ENCODE peak calls at places on chromosomes 7 and 10, in four cellular contexts. A, E, R and P are unnamed samples.
A peak's percentile ranks its signal among the peaks of the same experiment; 100 is the strongest.

GRCh38 chr7:144459635-144460034 is 56.1 kb upstream of the NOBOX start:
- DNase-seq in A (no peak), E (no peak), R (no peak), P (no peak)

GRCh38 chr10:89853796-89854195 is 152.4 kb downstream of the KIF20B start:
- DNase-seq in A (no peak), E (no peak), R (no peak), P (no peak)

GRCh38 chr10:13961096-13961495 is 369.6 kb downstream of the FRMD4A start:
- DNase-seq in A (no peak), E (no peak), R (no peak), P (no peak)

GRCh38 chr10:101029520-101030309 is 1.2 kb downstream of the PDZD7 start:
- DNase-seq in A (peak; percentile 34), E (no peak), R (no peak), P (peak; percentile 54)

GRCh38 chr7:2487586-2488271 is 11.5 kb upstream of the GRIFIN start:
- DNase-seq in A (no peak), E (no peak), R (peak; percentile 69), P (peak; percentile 50)

GRCh38 chr10:128859738-128860386 is 607.2 kb upstream of the MGMT start:
- DNase-seq in A (peak; percentile 32), E (no peak), R (no peak), P (no peak)

GRCh38 chr10:59372543-59372942 is 10.2 kb upstream of the FAM13C start:
- DNase-seq in A (no peak), E (no peak), R (no peak), P (no peak)

GRCh38 chr7:44322631-44323363 is 2.6 kb downstream of the CAMK2B start:
- DNase-seq in A (no peak), E (no peak), R (no peak), P (no peak)

GRCh38 chr10:70982443-70982842 is 94.1 kb upstream of the PCBD1 start:
- DNase-seq in A (no peak), E (no peak), R (no peak), P (no peak)

GRCh38 chr7:133530682-133531081 is 277.8 kb downstream of the EXOC4 start:
- DNase-seq in A (no peak), E (no peak), R (no peak), P (no peak)

GRCh38 chr10:126749030-126749655 is 78.7 kb upstream of the C10orf90 start:
- DNase-seq in A (peak; percentile 84), E (peak; percentile 18), R (no peak), P (peak; percentile 11)

GRCh38 chr10:131433566-131433965 is 122.0 kb upstream of the TCERG1L start:
- DNase-seq in A (no peak), E (no peak), R (no peak), P (no peak)

GRCh38 chr7:117666689-117667088 is 186.9 kb downstream of the CFTR start:
- DNase-seq in A (no peak), E (no peak), R (no peak), P (no peak)

GRCh38 chr7:36153571-36154097 is 580 bp downstream of the EEPD1 start:
- DNase-seq in A (no peak), E (no peak), R (peak; percentile 80), P (peak; percentile 46)

GRCh38 chr7:75702515-75702914 is 36.2 kb downstream of the HIP1 start:
- DNase-seq in A (no peak), E (no peak), R (peak; percentile 11), P (no peak)

GRCh38 chr7:51324206-51324884 is 7.7 kb upstream of the COBL start:
- DNase-seq in A (no peak), E (no peak), R (no peak), P (no peak)

GRCh38 chr10:74799840-74800239 is 26.6 kb upstream of the KAT6B start:
- DNase-seq in A (peak; percentile 44), E (no peak), R (no peak), P (no peak)

GRCh38 chr10:21146446-21146789 is 249.3 kb upstream of the NEBL start:
- DNase-seq in A (no peak), E (no peak), R (no peak), P (no peak)

GRCh38 chr10:34811968-34812514 is 3.1 kb downstream of the PARD3 start:
- DNase-seq in A (no peak), E (no peak), R (no peak), P (no peak)

GRCh38 chr10:70352401-70353097 is 29.9 kb downstream of the LRRC20 start:
- DNase-seq in A (no peak), E (no peak), R (no peak), P (no peak)

GRCh38 chr7:142375710-142376313 is 118.0 kb upstream of the PRSS58 start:
- DNase-seq in A (no peak), E (no peak), R (no peak), P (no peak)

GRCh38 chr7:138961159-138961558 is 20.0 kb downstream of the KIAA1549 start:
- DNase-seq in A (peak; percentile 18), E (no peak), R (no peak), P (no peak)

GRCh38 chr7:24858108-24858977 is 101.1 kb upstream of the GSDME start:
- DNase-seq in A (no peak), E (no peak), R (no peak), P (no peak)

GRCh38 chr7:80284848-80285247 is 150.2 kb downstream of the GNAI1 start:
- DNase-seq in A (no peak), E (no peak), R (no peak), P (no peak)

GRCh38 chr10:82084496-82084895 is 209.5 kb downstream of the NRG3 start:
- DNase-seq in A (no peak), E (no peak), R (no peak), P (no peak)

GRCh38 chr7:117682681-117683385 is 190.4 kb downstream of the CTTNBP2 start:
- DNase-seq in A (peak; percentile 86), E (no peak), R (no peak), P (no peak)

GRCh38 chr7:40595832-40596231 is 461.0 kb downstream of the SUGCT start:
- DNase-seq in A (no peak), E (no peak), R (no peak), P (no peak)

GRCh38 chr7:1943933-1944618 is 274.0 kb downstream of the ELFN1 start:
- DNase-seq in A (no peak), E (no peak), R (no peak), P (no peak)

GRCh38 chr10:14478639-14479038 is 147.9 kb upstream of the FRMD4A start:
- DNase-seq in A (peak; percentile 49), E (peak; percentile 63), R (no peak), P (peak; percentile 65)

GRCh38 chr7:37899712-37900247 is 16.8 kb downstream of the SFRP4 start:
- DNase-seq in A (peak; percentile 63), E (no peak), R (no peak), P (no peak)

GRCh38 chr7:71706576-71706975 is 574.6 kb downstream of the GALNT17 start:
- DNase-seq in A (no peak), E (no peak), R (no peak), P (no peak)

GRCh38 chr7:1526271-1526754 is 4.2 kb upstream of the MAFK start:
- DNase-seq in A (peak; percentile 83), E (no peak), R (no peak), P (no peak)

GRCh38 chr7:13115829-13116228 is 428.4 kb downstream of the ARL4A start:
- DNase-seq in A (no peak), E (no peak), R (no peak), P (no peak)

GRCh38 chr10:119413738-119414611 is 128.5 kb downstream of the RGS10 start:
- DNase-seq in A (no peak), E (no peak), R (no peak), P (peak; percentile 91)

DNA sequence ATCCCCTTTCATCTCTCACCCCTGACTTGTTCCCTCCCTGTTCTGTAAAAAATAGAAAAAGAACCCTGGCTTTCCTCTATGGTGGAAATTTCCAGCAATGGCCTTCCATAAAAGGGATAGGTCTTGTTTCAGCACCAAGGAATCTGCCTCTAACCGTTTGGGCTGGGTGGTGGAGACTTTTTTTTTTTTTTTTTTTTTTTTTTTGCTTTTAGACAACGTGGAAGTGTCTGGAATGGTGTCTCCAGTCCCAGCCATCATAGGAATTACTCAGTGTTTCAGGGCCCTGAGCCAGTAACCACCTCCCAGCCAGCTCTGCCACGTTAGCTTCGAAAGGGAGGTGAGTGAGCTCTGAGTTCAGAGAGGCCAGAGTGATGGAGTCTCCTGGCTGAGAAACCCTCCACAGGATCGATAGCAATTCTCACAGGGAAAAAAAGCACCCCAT is 97.3 kb upstream of the COL1A2 start:
- DNase-seq in A (peak; percentile 50), E (peak; percentile 71), R (peak; percentile 76), P (peak; percentile 80)
- H3K27ac ChIP-seq in A (peak overlapping the region; percentile 78), E (peak overlapping the region; percentile 63), R (peak overlapping the region; percentile 82), P (peak overlapping the region; percentile 84)

DNA sequence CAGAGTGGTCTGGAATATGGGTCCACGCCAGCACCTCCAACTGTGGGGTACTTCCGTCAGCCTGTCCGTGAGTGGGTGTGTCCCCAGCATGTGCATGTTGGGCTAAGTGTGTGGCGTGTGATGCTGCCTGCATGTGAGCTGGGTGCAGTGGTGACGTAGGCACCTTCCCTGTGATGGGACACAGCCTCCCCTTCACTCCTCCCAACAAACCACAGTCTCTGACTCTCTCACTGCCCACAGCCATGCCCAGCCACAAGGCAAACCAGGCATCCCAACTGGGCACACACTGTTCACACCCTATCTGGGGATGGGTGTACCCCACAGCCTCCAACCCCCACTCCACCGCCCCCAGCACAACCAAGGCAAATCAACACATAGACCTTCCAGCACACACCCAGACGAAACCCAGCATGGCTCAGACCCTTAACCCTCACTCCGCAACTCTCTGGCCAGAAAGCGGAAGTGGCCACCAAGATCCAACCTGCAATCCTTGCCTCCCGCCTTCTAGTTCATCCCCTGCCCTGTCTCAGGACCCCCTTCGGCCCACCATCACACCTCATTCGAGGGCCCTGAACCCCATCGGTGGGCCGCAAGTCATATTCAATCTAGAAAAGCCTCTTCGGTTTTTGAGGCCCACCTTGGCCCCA is 10.4 kb downstream of the PSD start:
- DNase-seq in A (no peak), E (no peak), R (peak; percentile 52), P (no peak)
- TF ChIP-seq POLR2A in A (no peak), E (no peak), R (no peak), P (no peak)

DNA sequence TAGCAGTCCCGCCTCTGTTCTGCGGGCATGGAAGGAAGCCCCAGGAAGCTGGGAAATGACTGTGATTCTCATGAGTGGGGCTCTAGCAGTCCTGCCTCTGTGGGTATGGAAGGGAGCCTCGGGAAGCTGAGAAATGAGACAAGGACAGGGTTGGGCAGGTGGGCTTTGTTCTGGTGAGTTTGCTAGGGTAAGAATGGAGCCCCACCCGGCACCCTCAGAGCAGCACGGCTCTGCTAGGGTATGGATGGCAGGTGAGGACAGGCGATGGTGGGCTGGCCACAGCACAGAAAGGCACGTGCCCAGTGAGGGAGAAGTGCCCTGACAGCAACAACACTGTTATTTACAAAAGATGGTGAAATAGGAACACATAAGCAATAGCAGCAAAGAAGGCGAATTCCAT is 39.6 kb downstream of the SVIL start:
- DNase-seq in A (no peak), E (no peak), R (no peak), P (no peak)
- H3K27ac ChIP-seq in A (no peak overlapping the region), E (no peak overlapping the region), R (no peak overlapping the region), P (peak overlapping the region; percentile 31)

GRCh38 chr7:101172854-101173751 is 7.0 kb downstream of the NAT16 start:
- DNase-seq in A (peak; percentile 69), E (no peak), R (no peak), P (no peak)
- TF ChIP-seq POLR2A in A (no peak), E (no peak), R (no peak), P (no peak)